ENCODE peak calls at places on chromosome 22, in six cellular contexts. V is WERI-Rb-1, Y is psoas muscle, J is stomach, T is endodermal cell, S is cardiac muscle cell. N is an unnamed sample.

GRCh38 chr22:39388261-39389011 is 11.1 kb upstream of the TAB1 start:
- DNase-seq in J (peak; percentile 76), T (peak; percentile 98), S (peak; percentile 97), V (peak; percentile 95), Y (peak; percentile 83), N (no peak)

GRCh38 chr22:50308986-50309600 is 1.6 kb upstream of the PLXNB2 start:
- DNase-seq in S (no peak), Y (no peak), J (no peak), V (peak; percentile 37), T (no peak), N (no peak)

GRCh38 chr22:20905415-20906386 is 11.5 kb upstream of the CRKL start:
- DNase-seq in J (no peak), Y (no peak), V (no peak), T (no peak), S (no peak), N (no peak)

GRCh38 chr22:17648564-17648963 is 10.0 kb downstream of the BCL2L13 start:
- DNase-seq in J (no peak), V (no peak), S (no peak), Y (no peak), T (no peak), N (no peak)

GRCh38 chr22:35274154-35274871 is 17.0 kb downstream of the HMGXB4 start:
- DNase-seq in S (no peak), T (no peak), J (no peak), V (no peak), Y (no peak), N (no peak)

GRCh38 chr22:46240073-46240472 is 10.0 kb downstream of the CDPF1 start:
- DNase-seq in J (no peak), Y (no peak), S (no peak), V (no peak), T (no peak), N (no peak)

GRCh38 chr22:23457586-23457985 is 122.5 kb downstream of the IGLL1 start:
- DNase-seq in T (no peak), Y (no peak), V (no peak), S (no peak), J (no peak), N (no peak)

GRCh38 chr22:46076651-46077339 is 73.5 kb upstream of the PPARA start:
- DNase-seq in T (no peak), V (no peak), J (peak; percentile 59), S (no peak), Y (peak; percentile 74), N (no peak)

GRCh38 chr22:29369460-29369859 is 18.9 kb downstream of the AP1B1 start:
- DNase-seq in J (no peak), V (no peak), T (peak; percentile 87), Y (peak; percentile 83), S (no peak), N (no peak)

GRCh38 chr22:42363851-42364250 is 68.4 kb downstream of the NFAM1 start:
- DNase-seq in Y (no peak), V (no peak), J (no peak), S (no peak), T (no peak), N (no peak)

GRCh38 chr22:24200616-24201212 is 19.4 kb downstream of the SUSD2 start:
- DNase-seq in Y (no peak), J (peak; percentile 41), S (no peak), V (no peak), T (no peak), N (no peak)

DNA sequence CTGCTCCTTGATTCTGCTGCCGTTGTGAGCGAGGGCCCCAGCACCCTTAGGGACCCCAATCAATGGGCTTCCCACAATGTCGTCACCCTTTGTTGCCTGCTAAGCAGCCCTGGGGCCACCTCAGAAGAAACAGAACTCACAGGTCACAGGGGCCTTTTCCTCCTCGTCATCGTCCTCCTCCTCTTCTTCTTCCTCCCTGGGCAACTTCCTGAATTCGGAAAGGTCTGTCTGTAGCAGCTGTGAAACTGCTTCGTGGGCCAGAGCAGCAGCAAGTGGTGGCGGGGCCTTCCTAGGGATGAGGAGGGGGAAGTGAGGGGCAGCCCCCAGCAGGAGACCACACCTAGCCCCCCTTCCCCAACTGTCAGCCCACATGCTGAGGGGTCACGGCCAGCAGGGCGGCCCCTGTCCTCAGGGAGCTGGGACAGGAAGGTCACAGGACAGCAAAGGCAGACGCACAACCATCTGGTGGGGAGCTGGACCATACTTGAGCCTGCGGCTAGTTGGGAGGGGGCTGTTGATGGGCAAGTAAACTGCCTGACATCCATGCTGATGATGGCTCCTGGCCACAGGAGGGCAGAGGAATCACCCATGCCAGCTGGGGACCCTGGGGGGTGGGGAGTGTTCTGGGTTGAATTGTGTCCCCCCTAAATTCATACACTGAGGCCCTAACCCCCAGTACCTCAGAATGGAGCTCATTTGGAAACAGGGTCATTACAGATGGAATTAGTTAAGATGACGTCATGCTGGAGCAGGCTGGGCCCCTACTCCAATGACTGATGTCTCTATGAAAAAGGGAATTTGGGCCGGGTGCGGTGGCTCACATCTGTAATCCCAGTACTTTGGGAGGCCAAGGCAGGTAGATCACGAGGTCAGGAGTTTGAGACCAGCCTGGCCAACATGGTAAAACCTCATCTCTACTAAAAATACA is 13.0 kb downstream of the PPM1F start:
- DNase-seq in T (no peak), V (peak; percentile 42), S (no peak), J (no peak), Y (no peak), N (no peak)
- H3K27me3 ChIP-seq in T (no peaks in the 10 kb centered on the region), V (no peaks in the 10 kb centered on the region), S (no peaks in the 10 kb centered on the region), J (no peaks in the 10 kb centered on the region), Y (no peaks in the 10 kb centered on the region), N (no peaks in the 10 kb centered on the region)

GRCh38 chr22:26631282-26631681 is 9.5 kb downstream of the CRYBA4 start:
- DNase-seq in Y (no peak), J (no peak), S (no peak), T (no peak), V (no peak), N (no peak)
- H3K27ac ChIP-seq in Y (no peak overlapping the region), J (no peak overlapping the region), S (no peak overlapping the region), T (no peak overlapping the region), V (no peak overlapping the region), N (no peak overlapping the region)

GRCh38 chr22:44360686-44361381 is 48.1 kb upstream of the SHISAL1 start:
- DNase-seq in S (no peak), T (peak; percentile 57), Y (peak; percentile 60), J (peak; percentile 78), V (no peak), N (peak; percentile 86)
- TF ChIP-seq CTCF in S (peak; percentile 46), T (no peak), Y (peak; percentile 31), J (no peak), V (no peak), N (peak; percentile 22)

DNA sequence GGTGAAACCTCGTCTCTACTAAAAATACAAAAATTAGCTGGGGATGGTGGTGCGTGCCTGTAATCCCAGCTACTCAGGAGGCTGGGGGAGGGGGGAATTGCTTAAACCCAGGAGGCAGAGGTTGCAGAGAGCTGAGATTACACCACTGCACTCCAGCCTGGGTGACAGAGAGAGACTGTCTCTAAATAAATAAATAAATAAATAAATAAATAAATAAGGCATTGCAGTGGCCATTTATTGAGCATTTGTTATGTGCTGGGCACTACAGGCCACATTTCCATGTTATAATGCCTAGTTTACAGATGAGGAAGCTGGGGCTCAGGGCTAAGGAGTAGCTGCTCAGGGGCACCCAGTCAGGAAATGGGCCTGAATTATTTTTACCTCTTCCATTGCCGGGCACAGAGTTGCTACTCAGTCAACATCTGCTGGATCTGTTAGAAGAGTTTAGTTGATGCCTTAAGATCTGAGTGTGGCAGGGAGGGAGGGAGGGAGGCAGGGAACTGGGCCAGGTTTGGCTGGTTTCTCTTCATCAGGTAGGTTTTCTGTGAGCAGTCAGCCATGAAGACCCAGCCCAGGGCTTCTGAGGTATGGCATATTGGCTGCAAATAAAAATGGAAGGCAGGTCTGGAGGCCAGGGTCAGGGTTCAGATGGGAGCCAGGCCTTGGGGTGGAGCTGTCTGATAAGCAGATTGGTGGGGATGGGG is 5.6 kb downstream of the PVALB start:
- DNase-seq in J (no peak), S (no peak), V (no peak), Y (no peak), T (no peak), N (no peak)
- H3K27me3 ChIP-seq in J (peaks cover 48% of the 10 kb centered on the region), S (peaks cover 30% of the 10 kb centered on the region), V (peaks cover 77% of the 10 kb centered on the region), Y (peaks cover 41% of the 10 kb centered on the region), T (peaks cover 37% of the 10 kb centered on the region), N (peaks cover 51% of the 10 kb centered on the region)

DNA sequence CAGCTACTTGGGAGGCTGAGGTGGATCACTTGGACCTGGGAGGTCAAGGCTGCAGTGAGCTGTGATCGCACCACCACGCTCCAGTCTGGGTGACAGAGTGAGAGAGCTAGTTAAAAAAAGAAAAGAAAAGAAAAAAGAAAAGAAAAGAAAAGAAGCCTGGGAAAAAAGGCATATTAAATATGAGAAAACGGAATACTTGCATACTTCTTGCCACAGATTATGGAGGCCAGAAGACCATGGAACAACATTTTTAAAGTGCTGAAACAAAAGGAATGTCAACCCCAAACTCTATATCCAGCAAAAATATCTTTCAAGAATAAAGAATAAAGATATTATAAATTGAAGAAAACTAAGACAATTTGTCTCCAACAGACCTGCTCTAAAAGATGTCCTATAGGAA is 191.9 kb downstream of the EFCAB6 start:
- DNase-seq in V (no peak), J (no peak), T (no peak), Y (no peak), S (no peak), N (no peak)
- H3K27ac ChIP-seq in V (no peak overlapping the region), J (no peak overlapping the region), T (no peak overlapping the region), Y (no peak overlapping the region), S (no peak overlapping the region), N (no peak overlapping the region)